ENCODE peak calls at places on chromosomes 5 and 9, in four cellular contexts. One of them, this sample, is unnamed.

GRCh38 chr9:18002718-18003438 is 424.0 kb downstream of the SH3GL2 start:
- DNase-seq in AG08395: no peak
- DNase-seq in gastrocnemius medialis: no peak
- DNase-seq in globus pallidus: no peak
- DNase-seq in this sample: no peak

GRCh38 chr5:134374234-134374633 is 2.9 kb downstream of the UBE2B start:
- DNase-seq in globus pallidus: no peak
- DNase-seq in gastrocnemius medialis: no peak
- DNase-seq in AG08395: no peak
- DNase-seq in this sample: no peak

GRCh38 chr9:95018099-95018927 is 291.8 kb downstream of the AOPEP start:
- DNase-seq in globus pallidus: no peak
- DNase-seq in AG08395: peak; percentile 81
- DNase-seq in gastrocnemius medialis: peak; percentile 76
- DNase-seq in this sample: peak; percentile 39

GRCh38 chr9:91533382-91533781 is 109.8 kb upstream of the NFIL3 start:
- DNase-seq in AG08395: no peak
- DNase-seq in gastrocnemius medialis: no peak
- DNase-seq in globus pallidus: no peak
- DNase-seq in this sample: no peak

GRCh38 chr9:91274950-91275349 is 86.8 kb downstream of the AUH start:
- DNase-seq in gastrocnemius medialis: no peak
- DNase-seq in AG08395: no peak
- DNase-seq in globus pallidus: no peak
- DNase-seq in this sample: no peak

GRCh38 chr9:21696411-21696865 is 106.0 kb upstream of the MTAP start:
- DNase-seq in gastrocnemius medialis: no peak
- DNase-seq in globus pallidus: no peak
- DNase-seq in AG08395: no peak
- DNase-seq in this sample: peak; percentile 70

GRCh38 chr5:142141463-142141862 is 32.9 kb downstream of the NDFIP1 start:
- DNase-seq in gastrocnemius medialis: no peak
- DNase-seq in AG08395: no peak
- DNase-seq in globus pallidus: no peak
- DNase-seq in this sample: no peak

GRCh38 chr5:39423331-39423751 is 1.4 kb downstream of the DAB2 start:
- DNase-seq in AG08395: no peak
- DNase-seq in globus pallidus: no peak
- DNase-seq in gastrocnemius medialis: peak; percentile 34
- DNase-seq in this sample: no peak

GRCh38 chr9:100222674-100223073 is 123.6 kb downstream of the INVS start:
- DNase-seq in globus pallidus: peak; percentile 42
- DNase-seq in AG08395: peak; percentile 40
- DNase-seq in gastrocnemius medialis: no peak
- DNase-seq in this sample: no peak

GRCh38 chr5:107673368-107674136 is 2.8 kb upstream of the EFNA5 start:
- DNase-seq in gastrocnemius medialis: peak; percentile 63
- DNase-seq in AG08395: peak; percentile 87
- DNase-seq in globus pallidus: peak; percentile 76
- DNase-seq in this sample: peak; percentile 89

GRCh38 chr5:141001466-141001853 is 35.2 kb downstream of the PCDHAC2 start:
- DNase-seq in globus pallidus: no peak
- DNase-seq in AG08395: no peak
- DNase-seq in gastrocnemius medialis: no peak
- DNase-seq in this sample: no peak

GRCh38 chr5:104967806-104968205 is 1405.2 kb upstream of the NUDT12 start:
- DNase-seq in AG08395: no peak
- DNase-seq in globus pallidus: no peak
- DNase-seq in gastrocnemius medialis: no peak
- DNase-seq in this sample: no peak

GRCh38 chr5:109907189-109907588 is 217.5 kb downstream of the MAN2A1 start:
- DNase-seq in gastrocnemius medialis: no peak
- DNase-seq in AG08395: no peak
- DNase-seq in globus pallidus: no peak
- DNase-seq in this sample: peak; percentile 49

GRCh38 chr9:93118863-93119702 is 15.0 kb downstream of the NINJ1 start:
- DNase-seq in AG08395: no peak
- DNase-seq in globus pallidus: no peak
- DNase-seq in gastrocnemius medialis: peak; percentile 20
- DNase-seq in this sample: no peak

GRCh38 chr5:139146809-139147742 is 51.1 kb downstream of the SIL1 start:
- DNase-seq in globus pallidus: no peak
- DNase-seq in AG08395: no peak
- DNase-seq in gastrocnemius medialis: no peak
- DNase-seq in this sample: no peak

GRCh38 chr5:135063511-135064234 is 29.6 kb upstream of the PITX1 start:
- DNase-seq in globus pallidus: no peak
- DNase-seq in AG08395: no peak
- DNase-seq in gastrocnemius medialis: no peak
- DNase-seq in this sample: no peak

GRCh38 chr5:7330141-7330712 is 65.7 kb upstream of the ADCY2 start:
- DNase-seq in gastrocnemius medialis: no peak
- DNase-seq in globus pallidus: no peak
- DNase-seq in AG08395: no peak
- DNase-seq in this sample: no peak

GRCh38 chr9:120913673-120914266 is 12.8 kb downstream of the TRAF1 start:
- DNase-seq in gastrocnemius medialis: no peak
- DNase-seq in AG08395: no peak
- DNase-seq in globus pallidus: peak; percentile 48
- DNase-seq in this sample: no peak

GRCh38 chr5:171882118-171882517 is 96.5 kb downstream of the SMIM23 start:
- DNase-seq in globus pallidus: no peak
- DNase-seq in gastrocnemius medialis: no peak
- DNase-seq in AG08395: no peak
- DNase-seq in this sample: no peak

GRCh38 chr9:89592963-89593775 is 11.6 kb upstream of the GADD45G start:
- DNase-seq in AG08395: no peak
- DNase-seq in globus pallidus: no peak
- DNase-seq in gastrocnemius medialis: no peak
- DNase-seq in this sample: peak; percentile 15

GRCh38 chr5:33482335-33482734 is 41.6 kb downstream of the TARS1 start:
- DNase-seq in gastrocnemius medialis: no peak
- DNase-seq in AG08395: no peak
- DNase-seq in globus pallidus: no peak
- DNase-seq in this sample: no peak

GRCh38 chr9:83238871-83239624 is 176.1 kb upstream of the RASEF start:
- DNase-seq in globus pallidus: no peak
- DNase-seq in gastrocnemius medialis: peak; percentile 21
- DNase-seq in AG08395: no peak
- DNase-seq in this sample: no peak

GRCh38 chr5:105218018-105218417 is 1655.4 kb upstream of the NUDT12 start:
- DNase-seq in globus pallidus: no peak
- DNase-seq in AG08395: no peak
- DNase-seq in gastrocnemius medialis: no peak
- DNase-seq in this sample: no peak

GRCh38 chr5:68593211-68593701 is 377.7 kb downstream of the PIK3R1 start:
- DNase-seq in globus pallidus: no peak
- DNase-seq in gastrocnemius medialis: no peak
- DNase-seq in AG08395: no peak
- DNase-seq in this sample: no peak

GRCh38 chr9:94639045-94639995 is at the start of gene FBP1:
- DNase-seq in AG08395: no peak
- DNase-seq in globus pallidus: no peak
- DNase-seq in gastrocnemius medialis: no peak
- DNase-seq in this sample: no peak

GRCh38 chr5:80083115-80083890 is 48.2 kb downstream of the THBS4 start:
- DNase-seq in gastrocnemius medialis: peak; percentile 16
- DNase-seq in AG08395: peak; percentile 82
- DNase-seq in globus pallidus: peak; percentile 76
- DNase-seq in this sample: peak; percentile 27

GRCh38 chr9:106970976-106971457 is 108.1 kb downstream of the ZNF462 start:
- DNase-seq in AG08395: no peak
- DNase-seq in globus pallidus: no peak
- DNase-seq in gastrocnemius medialis: no peak
- DNase-seq in this sample: no peak

GRCh38 chr9:100679834-100680233 is 102.0 kb downstream of the CAVIN4 start:
- DNase-seq in globus pallidus: no peak
- DNase-seq in AG08395: no peak
- DNase-seq in gastrocnemius medialis: no peak
- DNase-seq in this sample: no peak

GRCh38 chr5:142065273-142065672 is 43.3 kb upstream of the NDFIP1 start:
- DNase-seq in gastrocnemius medialis: no peak
- DNase-seq in AG08395: no peak
- DNase-seq in globus pallidus: peak; percentile 72
- DNase-seq in this sample: no peak

GRCh38 chr5:54013556-54014157 is 296.7 kb downstream of the ARL15 start:
- DNase-seq in AG08395: peak; percentile 66
- DNase-seq in gastrocnemius medialis: peak; percentile 33
- DNase-seq in globus pallidus: no peak
- DNase-seq in this sample: peak; percentile 66

GRCh38 chr5:175521313-175521833 is 43.0 kb downstream of the SFXN1 start:
- DNase-seq in gastrocnemius medialis: no peak
- DNase-seq in globus pallidus: no peak
- DNase-seq in AG08395: no peak
- DNase-seq in this sample: no peak

GRCh38 chr9:27094640-27095039 is 14.4 kb upstream of the TEK start:
- DNase-seq in globus pallidus: no peak
- DNase-seq in AG08395: peak; percentile 81
- DNase-seq in gastrocnemius medialis: no peak
- DNase-seq in this sample: peak; percentile 88

GRCh38 chr9:88387733-88388202 is 476 bp upstream of the SPIN1 start:
- DNase-seq in gastrocnemius medialis: no peak
- DNase-seq in AG08395: peak; percentile 50
- DNase-seq in globus pallidus: no peak
- DNase-seq in this sample: peak; percentile 44